ENCODE peak calls at places on chromosomes 12 and 14, in nine cellular contexts. V is HFF-Myc, F is AG09309, L is progenitor cell of endocrine pancreas, G is GM13976, P is astrocyte of the spinal cord, X is pancreas, Y is stomach, B is ascending aorta. I is an unnamed sample.

GRCh38 chr14:81363746-81364400 is 36.3 kb downstream of the STON2 start:
- DNase-seq in V (peak), F (no peak), L (no peak), G (no peak), P (peak), X (no peak), Y (no peak), B (no peak), I (peak)

GRCh38 chr14:73344304-73344703 is 107.0 kb downstream of the PAPLN start:
- DNase-seq in V (peak), F (no peak), L (no peak), G (no peak), P (no peak), X (no peak), Y (no peak), B (no peak), I (no peak)

GRCh38 chr12:121883315-121883660 is 5.3 kb upstream of the PSMD9 start:
- DNase-seq in V (no peak), F (no peak), L (no peak), G (no peak), P (no peak), X (no peak), Y (no peak), B (no peak), I (no peak)

GRCh38 chr12:123861392-123861791 is 99.3 kb downstream of the DNAH10 start:
- DNase-seq in V (no peak), F (no peak), L (no peak), G (no peak), P (no peak), X (no peak), Y (no peak), B (no peak), I (no peak)

GRCh38 chr12:50102186-50102585 is 1.6 kb upstream of the GPD1 start:
- DNase-seq in V (no peak), F (no peak), L (no peak), G (no peak), P (no peak), X (no peak), Y (no peak), B (no peak), I (no peak)

GRCh38 chr12:53951577-53952334 is 2.9 kb upstream of the HOXC12 start:
- DNase-seq in V (no peak), F (no peak), L (no peak), G (no peak), P (no peak), X (no peak), Y (no peak), B (no peak), I (no peak)

GRCh38 chr12:14435627-14436026 is 70.1 kb downstream of the ATF7IP start:
- DNase-seq in V (no peak), F (no peak), L (no peak), G (no peak), P (no peak), X (no peak), Y (no peak), B (no peak), I (no peak)

GRCh38 chr12:96397756-96398421 is 2.4 kb downstream of the CDK17 start:
- DNase-seq in V (no peak), F (no peak), L (no peak), G (no peak), P (peak), X (no peak), Y (no peak), B (no peak), I (no peak)

GRCh38 chr14:90204516-90204915 is 51.8 kb upstream of the PSMC1 start:
- DNase-seq in V (no peak), F (no peak), L (no peak), G (no peak), P (no peak), X (no peak), Y (no peak), B (no peak), I (no peak)

GRCh38 chr12:6327591-6328041 is 14.3 kb downstream of the TNFRSF1A start:
- DNase-seq in V (no peak), F (no peak), L (no peak), G (no peak), P (no peak), X (no peak), Y (no peak), B (no peak), I (no peak)

GRCh38 chr12:124749725-124750124 is 113.9 kb downstream of the SCARB1 start:
- DNase-seq in V (no peak), F (no peak), L (no peak), G (no peak), P (no peak), X (no peak), Y (no peak), B (no peak), I (no peak)

GRCh38 chr12:52515319-52515646 is 4.9 kb downstream of the KRT5 start:
- DNase-seq in V (no peak), F (no peak), L (no peak), G (no peak), P (no peak), X (no peak), Y (no peak), B (no peak), I (no peak)

GRCh38 chr14:64137657-64138290 is 156.4 kb downstream of the ESR2 start:
- DNase-seq in V (no peak), F (no peak), L (no peak), G (peak), P (no peak), X (no peak), Y (no peak), B (no peak), I (no peak)
- TF ChIP-seq CTCF in V (peak), F (peak), L (no peak), G (no peak), P (peak), X (peak), Y (no peak), B (no peak), I (peak)

DNA sequence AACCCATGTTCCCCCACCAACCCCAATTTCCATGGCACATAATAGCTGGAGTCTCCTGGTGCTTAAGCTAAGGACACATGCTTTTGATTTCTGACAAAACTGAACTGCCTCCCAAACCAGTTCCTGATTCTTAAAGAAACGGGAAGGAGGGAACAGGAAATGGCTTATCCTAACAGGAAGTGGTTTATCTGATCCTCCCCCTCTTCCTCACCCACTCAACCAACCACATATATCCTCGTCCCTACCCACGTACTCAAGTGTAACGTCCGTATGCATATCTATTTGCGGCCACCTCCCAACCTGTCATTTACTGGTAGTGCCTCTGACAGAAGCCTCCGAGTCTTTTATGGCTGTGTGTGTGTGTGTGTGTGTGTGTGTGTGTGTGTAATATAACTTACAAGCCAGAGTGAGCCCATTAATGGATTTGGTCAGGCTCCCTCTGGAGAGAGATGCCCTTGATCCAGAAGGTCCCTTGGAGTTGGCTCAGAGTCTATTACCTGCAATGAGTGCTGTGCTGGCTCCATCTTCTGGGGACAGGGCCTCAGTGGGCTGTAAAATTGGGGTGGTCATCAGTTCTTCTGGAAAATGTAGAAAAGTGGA is 7.7 kb downstream of the DAZAP2 start:
- DNase-seq in V (peak), F (no peak), L (no peak), G (peak), P (no peak), X (no peak), Y (no peak), B (no peak), I (no peak)
- TF ChIP-seq CTCF in V (peak), F (no peak), L (no peak), G (no peak), P (no peak), X (no peak), Y (no peak), B (no peak), I (no peak)

GRCh38 chr14:23054000-23054811 is 3.1 kb downstream of the CDH24 start:
- DNase-seq in V (no peak), F (no peak), L (no peak), G (peak), P (no peak), X (no peak), Y (no peak), B (no peak), I (no peak)
- TF ChIP-seq CTCF in V (peak), F (peak), L (no peak), G (peak), P (peak), X (no peak), Y (no peak), B (peak), I (no peak)

DNA sequence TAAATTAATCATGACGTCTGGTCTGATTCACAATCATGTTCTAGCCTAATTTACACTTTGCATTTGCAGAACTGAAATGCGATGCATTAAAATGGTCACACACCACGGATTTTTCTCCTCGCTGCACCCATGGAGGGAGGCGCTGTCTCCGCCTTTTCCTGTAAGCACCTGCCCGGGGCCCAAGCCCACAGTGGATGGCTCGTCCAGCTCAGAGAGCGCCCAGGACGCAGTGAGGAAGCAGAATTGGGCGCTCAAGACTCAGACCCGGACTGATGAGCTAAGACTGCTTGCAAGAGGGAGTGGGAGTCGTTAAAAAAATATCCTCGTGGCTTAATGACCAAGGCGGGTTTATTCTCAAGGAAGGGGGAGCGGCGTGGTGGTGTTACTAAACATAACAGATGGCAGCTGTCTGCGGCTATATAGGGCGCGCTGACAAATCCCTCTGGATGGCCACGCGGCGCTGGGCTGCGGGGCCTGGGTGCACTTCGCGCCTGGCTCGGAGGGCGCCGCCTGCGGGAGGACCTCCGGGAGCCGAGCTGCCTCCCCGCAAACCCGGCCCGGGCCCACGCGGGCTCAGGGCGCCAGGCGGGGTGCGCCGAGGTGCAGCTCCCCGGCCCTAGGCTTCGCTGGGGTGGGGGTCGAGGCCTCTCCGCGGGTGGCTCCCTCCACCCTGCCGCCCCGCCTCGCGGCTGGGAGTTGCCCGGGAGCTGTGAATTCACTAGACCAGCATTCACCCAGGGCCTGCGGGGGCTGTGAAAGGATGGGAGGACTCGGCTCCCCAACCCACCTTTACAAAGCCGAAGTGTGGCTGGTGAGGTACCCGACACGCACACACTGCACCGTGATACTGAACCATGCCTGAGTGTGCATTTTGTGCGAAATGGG is 78.7 kb downstream of the PPM1A start:
- DNase-seq in V (no peak), F (no peak), L (peak), G (peak), P (no peak), X (peak), Y (peak), B (no peak), I (no peak)
- TF ChIP-seq CTCF in V (no peak), F (no peak), L (peak), G (peak), P (no peak), X (no peak), Y (no peak), B (no peak), I (no peak)

DNA sequence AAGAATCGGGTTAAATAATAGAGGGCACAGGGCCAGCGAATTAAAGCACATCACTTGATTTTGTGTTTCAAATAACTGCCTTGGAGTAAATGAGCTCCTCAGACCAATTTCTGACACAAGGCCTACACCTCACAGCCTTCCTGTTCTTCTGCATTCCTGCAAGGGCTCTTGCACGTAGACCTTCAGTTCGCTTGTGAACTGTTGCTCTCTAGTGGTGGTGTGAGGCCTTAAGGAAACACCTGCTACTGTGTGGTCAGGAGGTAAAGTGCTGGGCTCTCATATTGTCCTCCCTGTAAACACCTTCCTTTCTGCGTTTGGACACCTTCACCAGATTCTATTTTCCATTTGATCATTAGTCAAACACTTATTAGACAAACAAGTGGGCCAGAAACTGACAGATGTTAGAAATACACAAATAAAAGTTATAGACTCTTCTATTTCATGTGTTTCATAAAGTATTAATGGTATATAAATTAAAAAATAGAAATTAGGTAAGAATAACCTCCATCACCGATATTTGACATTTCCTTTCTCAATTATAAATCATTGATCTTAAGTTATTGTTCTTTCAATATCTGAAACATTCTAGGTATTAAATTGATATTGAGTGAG is 29.2 kb upstream of the KLRF1 start:
- DNase-seq in V (peak), F (no peak), L (peak), G (peak), P (peak), X (no peak), Y (peak), B (no peak), I (no peak)
- TF ChIP-seq CTCF in V (peak), F (peak), L (peak), G (peak), P (peak), X (peak), Y (no peak), B (no peak), I (peak)

DNA sequence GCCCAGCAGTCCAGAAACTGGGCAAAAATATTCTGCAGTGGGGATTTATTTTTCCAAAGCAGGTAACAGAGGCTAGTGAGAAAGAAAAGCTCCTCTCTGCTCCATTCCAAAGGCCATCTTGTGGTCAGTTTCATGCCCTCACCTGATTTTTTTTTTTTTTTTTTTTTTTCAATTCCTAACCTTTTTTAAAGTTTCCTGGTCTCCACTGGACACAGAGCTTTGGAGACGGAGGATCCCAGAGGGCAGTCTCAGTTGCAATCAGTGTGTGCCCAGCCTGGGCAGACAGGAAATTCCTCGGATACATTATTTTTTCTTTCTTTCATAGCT is 178.7 kb upstream of the BCL2L14 start:
- DNase-seq in V (no peak), F (no peak), L (no peak), G (no peak), P (no peak), X (no peak), Y (no peak), B (no peak), I (no peak)
- TF ChIP-seq CTCF in V (no peak), F (peak), L (peak), G (no peak), P (peak), X (no peak), Y (no peak), B (peak), I (peak)